ENCODE peak calls at places on chromosome 9, in eight cellular contexts. K is mesothelial cell of epicardium; A is activated naive CD8-positive, alpha-beta T cell treated with anti-CD3 and anti-CD28 coated beads for 36 hours; X is aorta; N is BE2C; M is HS-5; S is stomach; P is neuronal stem cell. Z is an unnamed sample.

GRCh38 chr9:69175488-69175872 is 1.4 kb downstream of the TJP2 start:
- DNase-seq in K (no peak), P (no peak), A (no peak), X (no peak), M (no peak), S (no peak), N (no peak), Z (peak)

GRCh38 chr9:132908635-132909034 is 29.9 kb downstream of the SPACA9 start:
- DNase-seq in X (no peak), P (no peak), N (no peak), S (no peak), A (no peak), K (no peak), M (no peak), Z (no peak)

GRCh38 chr9:120386390-120387131 is 193.4 kb downstream of the CDK5RAP2 start:
- DNase-seq in X (no peak), S (peak), K (peak), N (no peak), P (no peak), A (no peak), M (no peak), Z (peak)

GRCh38 chr9:71218774-71219173 is 97.4 kb upstream of the TRPM3 start:
- DNase-seq in M (peak), A (no peak), X (no peak), P (no peak), N (no peak), S (no peak), K (no peak), Z (peak)

GRCh38 chr9:130862747-130863146 is 27.7 kb downstream of the ABL1 start:
- DNase-seq in N (no peak), P (no peak), X (no peak), A (no peak), S (no peak), M (no peak), K (no peak), Z (no peak)

GRCh38 chr9:92968081-92968480 is 20.8 kb downstream of the FGD3 start:
- DNase-seq in N (no peak), X (no peak), P (no peak), K (peak), S (peak), A (no peak), M (no peak), Z (no peak)

GRCh38 chr9:136481558-136481957 is 1.3 kb downstream of the SEC16A start:
- DNase-seq in N (no peak), K (no peak), P (no peak), X (no peak), A (no peak), S (no peak), M (no peak), Z (no peak)

GRCh38 chr9:91943447-91943846 is 6.6 kb downstream of the ROR2 start:
- DNase-seq in N (no peak), P (no peak), K (no peak), X (no peak), M (no peak), A (no peak), S (no peak), Z (no peak)

GRCh38 chr9:114894801-114895433 is 35.5 kb downstream of the TNFSF8 start:
- DNase-seq in N (no peak), S (no peak), K (no peak), M (peak), A (peak), P (no peak), X (peak), Z (peak)

GRCh38 chr9:13070612-13071595 is 208.6 kb downstream of the MPDZ start:
- DNase-seq in K (no peak), P (no peak), A (no peak), S (no peak), M (no peak), N (no peak), X (no peak), Z (no peak)

GRCh38 chr9:98875536-98875935 is 68.1 kb downstream of the GALNT12 start:
- DNase-seq in X (no peak), S (no peak), M (no peak), N (no peak), A (no peak), K (no peak), P (no peak), Z (no peak)

GRCh38 chr9:1018121-1018520 is 32.0 kb upstream of the DMRT2 start:
- DNase-seq in K (no peak), P (no peak), X (no peak), S (no peak), M (no peak), A (peak), N (no peak), Z (peak)

GRCh38 chr9:134604834-134605233 is 36.8 kb upstream of the COL5A1 start:
- DNase-seq in A (no peak), X (no peak), N (peak), M (no peak), P (no peak), S (peak), K (no peak), Z (no peak)

GRCh38 chr9:105295151-105295550 is 50.7 kb downstream of the SLC44A1 start:
- DNase-seq in N (no peak), K (no peak), P (no peak), S (no peak), X (no peak), M (no peak), A (no peak), Z (no peak)

GRCh38 chr9:136138566-136138965 is 19.9 kb upstream of the TMEM250 start:
- DNase-seq in P (peak), A (peak), N (peak), M (no peak), S (no peak), K (peak), X (peak), Z (no peak)

GRCh38 chr9:97986466-97986865 is 3.3 kb downstream of the ANP32B start:
- DNase-seq in X (no peak), K (no peak), P (no peak), S (no peak), A (no peak), N (no peak), M (no peak), Z (no peak)

GRCh38 chr9:73753171-73753570 is 601.5 kb downstream of the ANXA1 start:
- DNase-seq in A (no peak), M (peak), X (no peak), S (no peak), P (no peak), N (no peak), K (no peak), Z (no peak)

GRCh38 chr9:124164800-124165199 is 92.9 kb upstream of the NEK6 start:
- DNase-seq in P (no peak), M (no peak), S (no peak), X (peak), A (no peak), N (no peak), K (no peak), Z (no peak)

GRCh38 chr9:89528540-89528939 is 30.6 kb upstream of the SEMA4D start:
- DNase-seq in S (peak), P (no peak), M (no peak), X (no peak), A (no peak), N (no peak), K (no peak), Z (no peak)

GRCh38 chr9:127397722-127398647 is 1.0 kb downstream of the SLC2A8 start:
- DNase-seq in P (peak), X (peak), N (peak), M (no peak), S (peak), A (peak), K (peak), Z (peak)

GRCh38 chr9:133711428-133712220 is 26.5 kb downstream of the SARDH start:
- DNase-seq in N (peak), X (peak), A (no peak), M (no peak), S (no peak), P (no peak), K (no peak), Z (no peak)

GRCh38 chr9:135253305-135254004 is 166.0 kb downstream of the OLFM1 start:
- DNase-seq in X (peak), K (no peak), N (peak), M (no peak), A (no peak), S (no peak), P (no peak), Z (no peak)

GRCh38 chr9:69420611-69421270 is 95.7 kb downstream of the ENTREP1 start:
- DNase-seq in S (no peak), A (no peak), P (no peak), N (no peak), X (no peak), M (no peak), K (no peak), Z (no peak)

GRCh38 chr9:126985870-126986498 is 71.4 kb downstream of the RALGPS1 start:
- DNase-seq in S (peak), K (no peak), A (peak), N (no peak), P (no peak), M (peak), X (peak), Z (peak)

GRCh38 chr9:104972242-104972866 is 44.4 kb upstream of the ABCA1 start:
- DNase-seq in P (no peak), A (no peak), X (no peak), N (no peak), M (no peak), S (no peak), K (no peak), Z (no peak)

GRCh38 chr9:4353236-4353635 is 53.4 kb upstream of the GLIS3 start:
- DNase-seq in A (no peak), K (no peak), X (no peak), N (no peak), P (no peak), M (no peak), S (no peak), Z (peak)

Z was measured in foreskin fibroblast.